ENCODE peak calls at places on chromosomes 7 and 10, in ten cellular contexts. Q is left ventricle myocardium inferior; U is NCI-H69; G is cardiac fibroblast; V is Right ventricle myocardium superior; H is stimulated activated CD4-positive, alpha-beta T cell treated with anti-CD3 and anti-CD28 coated beads, Interleukin-4, amount 100 ng/mL, for 24 hours; S is OCI-LY7; K is putamen; I is NCI-H2029 treated with DMSO at 0.1 percent for 48 hours; R is breast epithelium. C is an unnamed sample.

GRCh38 chr7:15214981-15215380 is 312.4 kb upstream of the DGKB start:
- DNase-seq in Q (no peak), U (no peak), G (no peak), V (no peak), H (no peak), S (no peak), K (no peak), I (no peak), R (no peak), C (no peak)

GRCh38 chr10:84054743-84055142 is 84.6 kb upstream of the GHITM start:
- DNase-seq in Q (no peak), U (peak; percentile 65), G (no peak), V (no peak), H (no peak), S (no peak), K (no peak), I (peak; percentile 59), R (no peak), C (no peak)

GRCh38 chr7:520503-521161 is 986 bp upstream of the PDGFA start:
- DNase-seq in Q (no peak), U (no peak), G (peak; percentile 34), V (no peak), H (no peak), S (no peak), K (no peak), I (no peak), R (no peak), C (no peak)

GRCh38 chr10:119665901-119666708 is 14.9 kb downstream of the BAG3 start:
- DNase-seq in Q (no peak), U (no peak), G (peak; percentile 65), V (peak; percentile 45), H (no peak), S (no peak), K (no peak), I (no peak), R (no peak), C (no peak)

GRCh38 chr10:97321032-97321806 is 2.1 kb downstream of the FRAT1 start:
- DNase-seq in Q (peak; percentile 55), U (peak; percentile 75), G (no peak), V (peak; percentile 77), H (no peak), S (no peak), K (no peak), I (peak; percentile 50), R (no peak), C (no peak)

GRCh38 chr7:8109196-8110022 is 140.8 kb downstream of the GLCCI1 start:
- DNase-seq in Q (no peak), U (no peak), G (peak; percentile 17), V (no peak), H (no peak), S (no peak), K (no peak), I (no peak), R (no peak), C (no peak)

GRCh38 chr10:124063736-124064135 is 29.7 kb downstream of the CHST15 start:
- DNase-seq in Q (no peak), U (no peak), G (peak; percentile 80), V (no peak), H (no peak), S (peak; percentile 74), K (no peak), I (peak; percentile 19), R (no peak), C (no peak)

GRCh38 chr10:71058308-71058707 is 154.1 kb upstream of the UNC5B start:
- DNase-seq in Q (no peak), U (no peak), G (no peak), V (no peak), H (no peak), S (no peak), K (no peak), I (no peak), R (no peak), C (no peak)

GRCh38 chr10:94500063-94500462 is 45.5 kb upstream of the HELLS start:
- DNase-seq in Q (no peak), U (no peak), G (peak; percentile 17), V (no peak), H (no peak), S (no peak), K (no peak), I (no peak), R (no peak), C (no peak)

GRCh38 chr10:127894146-127894545 is 1.4 kb upstream of the CLRN3 start:
- DNase-seq in Q (no peak), U (no peak), G (no peak), V (no peak), H (no peak), S (no peak), K (no peak), I (no peak), R (no peak), C (no peak)

GRCh38 chr7:76357379-76358052 is 1.3 kb downstream of the YWHAG start:
- DNase-seq in Q (no peak), U (peak; percentile 64), G (no peak), V (no peak), H (no peak), S (no peak), K (no peak), I (no peak), R (no peak), C (no peak)

GRCh38 chr10:92407305-92408016 is 116.5 kb downstream of the MARCHF5 start:
- DNase-seq in Q (no peak), U (peak; percentile 38), G (no peak), V (no peak), H (no peak), S (no peak), K (no peak), I (no peak), R (no peak), C (no peak)

GRCh38 chr10:89550509-89550908 is 15.1 kb upstream of the SLC16A12 start:
- DNase-seq in Q (peak; percentile 49), U (peak; percentile 39), G (peak; percentile 67), V (peak; percentile 57), H (no peak), S (no peak), K (no peak), I (no peak), R (no peak), C (no peak)

GRCh38 chr10:131574363-131574706 is 262.8 kb upstream of the TCERG1L start:
- DNase-seq in Q (no peak), U (no peak), G (no peak), V (no peak), H (no peak), S (no peak), K (no peak), I (no peak), R (no peak), C (no peak)

GRCh38 chr7:39709768-39710291 is 86.5 kb downstream of the RALA start:
- DNase-seq in Q (peak; percentile 21), U (peak; percentile 91), G (peak; percentile 86), V (peak; percentile 42), H (no peak), S (no peak), K (no peak), I (peak; percentile 65), R (no peak), C (no peak)

GRCh38 chr10:99888623-99889022 is 106.2 kb downstream of the ABCC2 start:
- DNase-seq in Q (no peak), U (no peak), G (peak; percentile 64), V (no peak), H (no peak), S (no peak), K (no peak), I (no peak), R (no peak), C (no peak)

GRCh38 chr10:95267261-95267660 is 23.5 kb downstream of the PDLIM1 start:
- DNase-seq in Q (no peak), U (no peak), G (no peak), V (no peak), H (no peak), S (no peak), K (no peak), I (no peak), R (no peak), C (no peak)

GRCh38 chr10:50625663-50626062 is 1.9 kb upstream of the SGMS1 start:
- DNase-seq in Q (no peak), U (peak; percentile 9), G (peak; percentile 41), V (no peak), H (no peak), S (peak; percentile 33), K (peak; percentile 35), I (no peak), R (no peak), C (no peak)

GRCh38 chr10:13961096-13961495 is 369.6 kb downstream of the FRMD4A start:
- DNase-seq in Q (no peak), U (peak; percentile 84), G (peak; percentile 75), V (no peak), H (no peak), S (no peak), K (no peak), I (no peak), R (no peak), C (no peak)

GRCh38 chr7:139362302-139362701 is 2.6 kb downstream of the LUC7L2 start:
- DNase-seq in Q (no peak), U (peak; percentile 74), G (no peak), V (no peak), H (no peak), S (no peak), K (no peak), I (no peak), R (no peak), C (no peak)

GRCh38 chr7:77409005-77409738 is 7.0 kb downstream of the GSAP start:
- DNase-seq in Q (no peak), U (no peak), G (peak; percentile 38), V (no peak), H (no peak), S (no peak), K (no peak), I (no peak), R (no peak), C (no peak)

GRCh38 chr7:47204709-47205108 is 377.2 kb downstream of the TNS3 start:
- DNase-seq in Q (no peak), U (no peak), G (no peak), V (no peak), H (no peak), S (no peak), K (no peak), I (no peak), R (no peak), C (no peak)

GRCh38 chr7:44967571-44968446 is 11.0 kb downstream of the MYO1G start:
- DNase-seq in Q (no peak), U (no peak), G (peak; percentile 50), V (peak; percentile 61), H (no peak), S (no peak), K (no peak), I (no peak), R (peak; percentile 28), C (no peak)

GRCh38 chr7:122430710-122431109 is 126.2 kb upstream of the FEZF1 start:
- DNase-seq in Q (no peak), U (peak; percentile 76), G (peak; percentile 52), V (no peak), H (no peak), S (no peak), K (no peak), I (no peak), R (no peak), C (no peak)

GRCh38 chr7:46115410-46115809 is 194.3 kb upstream of the IGFBP3 start:
- DNase-seq in Q (no peak), U (no peak), G (no peak), V (no peak), H (no peak), S (no peak), K (no peak), I (no peak), R (no peak), C (no peak)

GRCh38 chr10:45180946-45181439 is 134.4 kb downstream of the OR13A1 start:
- DNase-seq in Q (no peak), U (no peak), G (no peak), V (no peak), H (no peak), S (no peak), K (no peak), I (no peak), R (no peak), C (no peak)

GRCh38 chr10:88702848-88703597 is 3.0 kb upstream of the LIPK start:
- DNase-seq in Q (no peak), U (peak; percentile 95), G (no peak), V (no peak), H (no peak), S (no peak), K (no peak), I (peak; percentile 18), R (no peak), C (no peak)

GRCh38 chr7:94444808-94445207 is 50.1 kb downstream of the COL1A2 start:
- DNase-seq in Q (no peak), U (peak; percentile 89), G (no peak), V (no peak), H (no peak), S (no peak), K (no peak), I (no peak), R (no peak), C (no peak)

C was measured in activated naive CD4-positive, alpha-beta T cell treated with Interleukin-2 at 50 U/mL for 16 hours.